ENCODE peak calls at places on chromosomes 7 and 10, in nine cellular contexts. V is OCI-LY7, G is H9, W is fibroblast of lung, F is PC-3, X is IMR-90, A is neural progenitor cell, E is keratinocyte, D is GM23338. T is an unnamed sample.

GRCh38 chr10:48214701-48215100 is 59.8 kb downstream of the FRMPD2 start:
- DNase-seq in A (no peak), W (no peak), E (no peak), D (no peak), G (no peak), X (no peak), V (no peak), F (no peak), T (no peak)

GRCh38 chr10:10540383-10540782 is 477.3 kb upstream of the CELF2 start:
- DNase-seq in F (no peak), E (no peak), V (no peak), A (no peak), G (no peak), X (peak; percentile 46), W (no peak), D (no peak), T (no peak)

GRCh38 chr10:79352035-79352595 is 4.8 kb downstream of the PPIF start:
- DNase-seq in A (no peak), F (no peak), E (no peak), X (no peak), W (no peak), D (no peak), V (no peak), G (peak; percentile 21), T (no peak)

GRCh38 chr10:98235876-98236275 is 32.1 kb downstream of the LOXL4 start:
- DNase-seq in G (no peak), F (no peak), X (no peak), E (no peak), W (no peak), A (no peak), D (no peak), V (no peak), T (no peak)

GRCh38 chr7:114086906-114087651 is 168.3 kb upstream of the PPP1R3A start:
- DNase-seq in X (peak; percentile 19), E (no peak), F (no peak), V (no peak), D (peak; percentile 52), G (no peak), W (peak; percentile 57), A (peak; percentile 41), T (peak; percentile 29)

GRCh38 chr7:46534593-46535271 is 613.7 kb upstream of the IGFBP3 start:
- DNase-seq in A (peak; percentile 58), F (no peak), E (no peak), V (no peak), W (peak; percentile 89), X (peak; percentile 93), G (peak; percentile 46), D (peak; percentile 41), T (no peak)

GRCh38 chr10:12484945-12485805 is 135.8 kb downstream of the CAMK1D start:
- DNase-seq in X (no peak), A (no peak), F (no peak), E (no peak), G (peak; percentile 67), D (peak; percentile 41), W (no peak), V (peak; percentile 86), T (no peak)

GRCh38 chr10:132876131-132876860 is 66.1 kb downstream of the CFAP46 start:
- DNase-seq in X (no peak), F (no peak), D (no peak), G (no peak), E (no peak), V (no peak), W (no peak), A (no peak), T (no peak)

GRCh38 chr7:150755473-150756099 is 18.4 kb downstream of the GIMAP5 start:
- DNase-seq in V (no peak), F (no peak), E (no peak), G (no peak), D (no peak), W (no peak), X (no peak), A (no peak), T (no peak)

GRCh38 chr7:115933463-115933862 is 97.1 kb downstream of the TFEC start:
- DNase-seq in G (no peak), A (no peak), D (no peak), V (no peak), W (peak; percentile 12), X (no peak), F (no peak), E (no peak), T (no peak)

GRCh38 chr10:12533723-12534122 is 184.4 kb downstream of the CAMK1D start:
- DNase-seq in G (no peak), X (no peak), F (no peak), A (no peak), V (no peak), D (no peak), W (no peak), E (no peak), T (no peak)

GRCh38 chr7:78226059-78226658 is 427.6 kb downstream of the PHTF2 start:
- DNase-seq in D (peak; percentile 86), V (peak; percentile 26), W (peak; percentile 63), F (peak; percentile 32), G (peak; percentile 68), X (peak; percentile 45), A (peak; percentile 81), E (no peak), T (peak; percentile 35)

GRCh38 chr10:51272580-51272979 is 198.3 kb downstream of the PRKG1 start:
- DNase-seq in V (no peak), E (no peak), F (no peak), G (no peak), X (no peak), W (peak; percentile 32), D (no peak), A (no peak), T (no peak)

GRCh38 chr7:28509256-28510021 is 97.1 kb downstream of the CREB5 start:
- DNase-seq in V (no peak), G (no peak), X (no peak), E (no peak), A (peak; percentile 18), W (no peak), F (no peak), D (no peak), T (no peak)

GRCh38 chr10:125815764-125816163 is 7.3 kb downstream of the UROS start:
- DNase-seq in V (no peak), F (no peak), E (no peak), A (no peak), D (no peak), X (no peak), G (no peak), W (no peak), T (no peak)

GRCh38 chr10:127872871-127873600 is 19.7 kb downstream of the CLRN3 start:
- DNase-seq in G (no peak), F (peak; percentile 28), W (peak; percentile 4), E (no peak), X (no peak), V (no peak), A (no peak), D (no peak), T (no peak)

GRCh38 chr7:97982647-97983046 is 7.3 kb downstream of the OCM2 start:
- DNase-seq in X (no peak), E (no peak), F (no peak), V (no peak), W (no peak), A (no peak), D (peak; percentile 41), G (no peak), T (peak; percentile 45)

GRCh38 chr7:7110706-7111105 is 71.6 kb upstream of the C1GALT1 start:
- DNase-seq in G (no peak), D (no peak), X (no peak), A (no peak), W (no peak), V (no peak), F (no peak), E (no peak), T (no peak)

GRCh38 chr10:74823791-74824183 is 2.6 kb upstream of the KAT6B start:
- DNase-seq in E (no peak), F (peak; percentile 95), W (no peak), A (no peak), D (no peak), G (no peak), X (peak; percentile 23), V (no peak), T (no peak)
- H2AFZ ChIP-seq in E (no peak overlapping the region), F (peak overlapping the region; percentile 84), W (no peak overlapping the region), A (peak overlapping the region; percentile 52), D (peak overlapping the region; percentile 94), G (no peak overlapping the region), X (no peak overlapping the region), V (peak overlapping the region; percentile 78), T (no peak overlapping the region)

GRCh38 chr7:41319601-41320000 is 383.3 kb downstream of the INHBA start:
- DNase-seq in G (no peak), D (no peak), V (no peak), E (no peak), W (no peak), A (no peak), F (no peak), X (no peak), T (no peak)
- H2AFZ ChIP-seq in G (no peak overlapping the region), D (no peak overlapping the region), V (no peak overlapping the region), E (no peak overlapping the region), W (no peak overlapping the region), A (no peak overlapping the region), F (no peak overlapping the region), X (no peak overlapping the region), T (peak overlapping the region; percentile 9)

GRCh38 chr7:138838166-138838565 is 40.2 kb upstream of the ATP6V0A4 start:
- DNase-seq in E (no peak), X (no peak), A (no peak), D (peak; percentile 51), V (no peak), F (no peak), W (no peak), G (no peak), T (no peak)

GRCh38 chr7:138843632-138844580 is 45.9 kb upstream of the ATP6V0A4 start:
- DNase-seq in F (no peak), A (no peak), E (no peak), X (no peak), G (peak; percentile 59), D (peak; percentile 54), V (peak; percentile 5), W (no peak), T (no peak)

GRCh38 chr7:138837627-138838026 is 39.6 kb upstream of the ATP6V0A4 start:
- DNase-seq in W (peak; percentile 46), X (peak; percentile 1), F (no peak), A (no peak), E (no peak), G (no peak), D (no peak), V (no peak), T (no peak)

GRCh38 chr7:138842111-138842510 is 44.1 kb upstream of the ATP6V0A4 start:
- DNase-seq in W (peak; percentile 33), G (peak; percentile 65), F (peak; percentile 37), X (peak; percentile 72), A (peak; percentile 31), D (peak; percentile 54), V (no peak), E (no peak), T (peak; percentile 63)
- H2AFZ ChIP-seq in W (no peak overlapping the region), G (no peak overlapping the region), F (no peak overlapping the region), X (peak overlapping the region; percentile 8), A (no peak overlapping the region), D (no peak overlapping the region), V (no peak overlapping the region), E (no peak overlapping the region), T (no peak overlapping the region)

DNA sequence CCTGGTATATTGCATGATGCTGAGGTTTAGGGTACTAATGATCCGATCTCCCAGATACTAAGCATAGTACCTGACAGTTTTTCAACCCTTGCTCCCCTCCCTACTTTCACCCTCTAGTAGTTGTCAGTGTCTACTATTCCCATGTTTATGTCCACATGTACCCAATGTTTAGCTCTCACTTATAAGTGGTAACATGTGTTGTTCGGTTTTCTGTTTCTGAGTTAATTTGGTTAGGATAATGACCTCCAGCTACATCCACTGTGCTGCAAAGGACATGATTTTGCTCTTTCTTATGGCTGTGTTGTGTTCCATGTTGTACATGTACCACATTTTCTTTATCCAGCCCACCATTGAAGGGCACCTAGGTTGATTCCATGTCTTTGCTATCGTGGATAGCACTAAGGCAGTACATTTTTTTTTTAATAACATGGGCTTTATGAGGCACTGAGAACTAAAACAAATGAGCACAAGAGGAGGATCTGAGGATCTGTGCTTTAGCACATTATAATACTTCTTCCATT is 28.1 kb downstream of the ITGB8 start:
- DNase-seq in X (no peak), V (no peak), W (no peak), F (no peak), A (no peak), D (no peak), E (no peak), G (no peak), T (no peak)
- H2AFZ ChIP-seq in X (no peak overlapping the region), V (no peak overlapping the region), W (no peak overlapping the region), F (no peak overlapping the region), A (no peak overlapping the region), D (no peak overlapping the region), E (no peak overlapping the region), G (no peak overlapping the region), T (no peak overlapping the region)